ENCODE peak calls at places on chromosomes 13 and 19, in eight cellular contexts. Q, I, P, A, D, Z, W and R are unnamed samples.

GRCh38 chr13:104318121-104318520 is 1251.9 kb upstream of the SLC10A2 start:
- DNase-seq in Q (no peak), I (peak; percentile 69), P (no peak), A (no peak), D (no peak), Z (no peak), W (no peak), R (no peak)

GRCh38 chr19:12884926-12885748 is 1.9 kb downstream of the KLF1 start:
- DNase-seq in Q (peak; percentile 88), I (peak; percentile 46), P (no peak), A (peak; percentile 71), D (no peak), Z (peak; percentile 93), W (peak; percentile 96), R (no peak)

GRCh38 chr19:34096020-34096915 is 76.0 kb upstream of the LSM14A start:
- DNase-seq in Q (no peak), I (peak; percentile 65), P (no peak), A (no peak), D (no peak), Z (no peak), W (no peak), R (peak; percentile 43)

GRCh38 chr13:96011291-96011875 is 41.8 kb downstream of the UGGT2 start:
- DNase-seq in Q (no peak), I (peak; percentile 49), P (no peak), A (no peak), D (peak; percentile 12), Z (no peak), W (no peak), R (no peak)

GRCh38 chr19:37095859-37096258 is 17.6 kb downstream of the ZNF420 start:
- DNase-seq in Q (no peak), I (no peak), P (no peak), A (no peak), D (no peak), Z (no peak), W (no peak), R (no peak)

GRCh38 chr13:111857336-111857735 is 209.6 kb upstream of the SOX1 start:
- DNase-seq in Q (no peak), I (no peak), P (no peak), A (no peak), D (no peak), Z (no peak), W (no peak), R (no peak)

GRCh38 chr13:93226065-93226622 is 463 bp upstream of the GPC6 start:
- DNase-seq in Q (no peak), I (no peak), P (no peak), A (no peak), D (no peak), Z (no peak), W (no peak), R (no peak)

GRCh38 chr13:112849500-112849899 is 119.5 kb upstream of the MCF2L start:
- DNase-seq in Q (no peak), I (peak; percentile 14), P (no peak), A (no peak), D (no peak), Z (no peak), W (no peak), R (no peak)

GRCh38 chr13:20814224-20814910 is 40.6 kb upstream of the EEF1AKMT1 start:
- DNase-seq in Q (peak; percentile 78), I (peak; percentile 96), P (peak; percentile 50), A (peak; percentile 96), D (peak; percentile 77), Z (peak; percentile 66), W (peak; percentile 60), R (peak; percentile 92)

GRCh38 chr13:107466326-107466725 is 749.0 kb downstream of the LIG4 start:
- DNase-seq in Q (no peak), I (no peak), P (no peak), A (no peak), D (no peak), Z (no peak), W (no peak), R (no peak)

GRCh38 chr19:46147791-46148288 is at the start of gene IGFL2:
- DNase-seq in Q (no peak), I (no peak), P (no peak), A (no peak), D (no peak), Z (no peak), W (no peak), R (no peak)

GRCh38 chr19:18254546-18255500 is 19.4 kb downstream of the IQCN start:
- DNase-seq in Q (no peak), I (no peak), P (no peak), A (no peak), D (no peak), Z (peak; percentile 79), W (peak; percentile 76), R (no peak)

DNA sequence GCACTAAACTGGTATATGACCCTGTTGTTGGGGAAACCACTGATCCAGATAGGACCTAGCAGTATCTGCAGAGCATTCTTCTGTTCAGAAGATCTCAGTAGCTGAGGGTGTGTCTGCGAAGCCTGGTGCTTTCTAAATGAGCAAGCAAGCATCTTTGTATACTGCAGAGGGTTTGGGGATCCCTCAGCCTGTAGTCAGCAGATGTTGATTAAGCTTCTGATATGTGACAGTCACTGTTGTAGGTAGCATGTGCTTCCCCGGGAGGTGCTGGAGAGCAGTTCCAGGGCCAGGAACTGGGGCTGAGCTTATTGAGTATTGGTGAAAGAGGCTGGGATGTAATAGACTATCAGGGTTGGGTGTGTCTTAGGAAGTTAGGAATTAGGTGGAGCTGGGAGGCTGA is 1.5 kb downstream of the SCAF1 start:
- DNase-seq in Q (no peak), I (no peak), P (no peak), A (no peak), D (no peak), Z (no peak), W (no peak), R (no peak)
- TF ChIP-seq CTCF in Q (no peak), I (no peak), P (no peak), A (no peak), D (no peak), Z (no peak), W (no peak), R (no peak)

DNA sequence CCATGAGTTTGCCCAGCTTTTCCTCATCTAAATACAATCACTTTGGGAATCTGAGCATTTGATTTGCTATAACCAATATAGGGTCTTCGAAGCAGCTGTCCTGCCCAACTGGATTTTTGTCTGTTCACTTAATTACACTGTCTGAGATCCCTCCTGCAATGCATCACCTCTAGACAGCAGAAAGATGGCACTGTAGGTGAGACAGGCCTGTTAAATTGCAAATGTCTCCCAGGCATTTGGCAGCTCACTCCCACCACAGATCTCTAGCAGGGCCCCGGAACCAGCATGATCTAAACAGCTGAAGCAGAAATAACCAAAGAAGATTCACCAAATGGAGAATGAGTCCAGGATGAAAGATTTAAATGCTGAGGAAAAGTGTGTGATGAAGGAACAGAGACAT is 41.9 kb upstream of the SERPINE3 start:
- DNase-seq in Q (no peak), I (no peak), P (no peak), A (peak; percentile 18), D (no peak), Z (no peak), W (no peak), R (no peak)
- TF ChIP-seq CTCF in Q (no peak), I (no peak), P (no peak), A (no peak), D (no peak), Z (no peak), W (no peak), R (no peak)

GRCh38 chr13:85864963-85865530 is 65.8 kb upstream of the SLITRK6 start:
- DNase-seq in Q (no peak), I (peak; percentile 41), P (no peak), A (no peak), D (no peak), Z (no peak), W (no peak), R (peak; percentile 11)
- TF ChIP-seq CTCF in Q (no peak), I (peak; percentile 26), P (no peak), A (no peak), D (peak; percentile 5), Z (no peak), W (no peak), R (peak; percentile 68)

DNA sequence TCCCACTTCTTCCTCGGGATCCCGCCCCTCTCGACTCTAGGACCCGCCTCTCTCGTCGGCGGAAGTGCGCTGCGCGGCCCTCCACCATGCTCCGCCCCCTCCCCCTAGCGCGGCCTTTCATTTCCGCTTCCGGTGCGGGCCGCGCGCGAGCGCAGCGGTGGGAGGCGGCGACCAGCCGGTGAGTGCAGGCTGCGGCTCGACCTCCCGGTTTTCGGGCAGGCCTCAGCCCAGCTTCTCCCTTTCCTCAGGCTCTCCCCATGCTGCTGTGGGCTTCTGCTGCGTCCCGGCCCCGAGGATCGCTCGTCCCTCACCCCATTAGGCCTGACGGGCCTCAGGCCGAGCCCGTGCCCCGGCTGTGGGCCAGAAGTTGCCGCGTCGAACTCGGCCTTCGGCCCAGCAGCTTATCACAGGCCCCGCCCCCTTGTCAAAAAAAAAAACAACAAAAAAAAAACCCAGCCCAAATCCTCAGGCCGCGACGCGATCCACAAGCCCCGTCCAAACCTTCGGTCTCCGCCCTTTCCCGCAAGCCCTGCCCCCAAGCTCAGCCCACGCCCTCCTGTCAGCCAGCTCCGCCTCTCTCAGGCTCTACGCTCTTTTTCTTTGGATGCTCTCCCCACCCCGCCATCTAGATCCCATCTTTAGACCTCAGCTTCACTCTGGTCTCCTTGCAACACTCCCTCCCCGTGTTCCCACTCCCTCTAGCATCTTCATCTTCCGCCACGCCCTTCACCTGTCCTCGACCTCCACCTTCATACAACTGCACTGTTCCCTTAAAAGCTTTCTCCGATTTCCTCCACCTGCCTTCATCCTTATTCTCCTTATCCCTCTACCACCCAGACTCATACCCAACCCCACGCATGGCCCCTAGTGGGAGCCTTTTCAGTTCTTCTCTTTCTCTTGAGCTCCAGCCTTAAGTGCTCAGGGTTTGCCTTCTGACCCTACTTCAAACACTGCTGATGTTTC is at the start of gene CLASRP:
- DNase-seq in Q (peak; percentile 94), I (peak; percentile 92), P (peak; percentile 73), A (peak; percentile 94), D (peak; percentile 70), Z (peak; percentile 94), W (peak; percentile 94), R (peak; percentile 83)
- TF ChIP-seq CTCF in Q (no peak), I (no peak), P (no peak), A (no peak), D (no peak), Z (no peak), W (no peak), R (no peak)

DNA sequence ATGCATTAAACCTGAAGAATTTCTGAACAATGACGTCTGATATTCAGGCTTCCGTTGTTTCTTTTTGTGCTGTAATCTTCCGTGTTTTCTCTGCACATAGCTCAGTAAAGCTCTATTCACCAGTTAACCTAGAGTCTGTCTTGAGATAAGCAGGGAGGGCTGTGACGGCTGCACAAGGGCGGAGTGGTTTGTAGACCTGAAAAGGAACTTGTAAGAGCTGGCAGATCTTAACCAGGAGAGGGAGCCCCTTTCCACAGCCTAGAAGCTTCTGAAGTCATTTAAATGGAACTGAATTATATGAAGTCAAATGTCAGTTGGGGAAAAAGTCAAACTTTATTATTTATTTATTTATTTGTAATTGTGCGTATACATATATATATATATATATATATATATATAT is 27.5 kb downstream of the DPRX start:
- DNase-seq in Q (no peak), I (no peak), P (no peak), A (no peak), D (no peak), Z (no peak), W (no peak), R (no peak)
- TF ChIP-seq CTCF in Q (peak; percentile 33), I (no peak), P (no peak), A (no peak), D (no peak), Z (peak; percentile 7), W (no peak), R (peak; percentile 24)

DNA sequence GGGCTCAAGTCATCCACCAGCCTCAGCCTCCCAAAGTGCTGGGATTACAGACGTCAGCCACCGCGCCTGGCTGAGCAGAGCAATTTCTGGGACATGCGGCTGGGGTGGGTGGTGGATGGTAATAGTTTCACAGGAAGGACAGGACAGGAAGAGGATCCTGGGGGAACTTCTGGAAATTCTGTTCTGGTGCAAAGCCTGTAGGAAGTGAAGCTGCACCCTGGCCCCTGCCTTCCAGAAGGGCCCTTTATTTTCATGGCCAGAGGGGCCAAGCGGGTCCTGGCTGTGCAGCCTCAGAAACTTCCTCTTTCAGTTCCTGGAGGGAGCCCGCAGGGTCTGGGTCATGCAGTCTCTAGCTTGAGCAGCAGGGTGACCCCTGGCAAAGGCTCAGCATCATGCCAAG is 15.7 kb downstream of the FEM1A start:
- DNase-seq in Q (peak; percentile 79), I (no peak), P (no peak), A (no peak), D (no peak), Z (no peak), W (peak; percentile 34), R (no peak)
- TF ChIP-seq CTCF in Q (no peak), I (no peak), P (no peak), A (no peak), D (no peak), Z (no peak), W (no peak), R (no peak)